ENCODE peak calls at places on chromosomes 7 and 10, in four cellular contexts. One of them, this sample, is unnamed.

GRCh38 chr7:23235688-23236280 is 10.8 kb upstream of the GPNMB start:
- DNase-seq in IMR-90: peak
- DNase-seq in mesendoderm: no peak
- DNase-seq in H9: no peak
- DNase-seq in this sample: no peak

GRCh38 chr10:21950566-21950965 is 53.0 kb downstream of the DNAJC1 start:
- DNase-seq in IMR-90: no peak
- DNase-seq in mesendoderm: no peak
- DNase-seq in H9: no peak
- DNase-seq in this sample: no peak

GRCh38 chr7:87517136-87517805 is 41.8 kb upstream of the ABCB4 start:
- DNase-seq in IMR-90: peak
- DNase-seq in mesendoderm: no peak
- DNase-seq in H9: no peak
- DNase-seq in this sample: no peak

GRCh38 chr7:112510032-112510742 is 29.4 kb downstream of the LSMEM1 start:
- DNase-seq in IMR-90: peak
- DNase-seq in mesendoderm: no peak
- DNase-seq in H9: no peak
- DNase-seq in this sample: no peak

GRCh38 chr7:157284229-157285014 is 52.4 kb upstream of the DNAJB6 start:
- DNase-seq in IMR-90: no peak
- DNase-seq in mesendoderm: no peak
- DNase-seq in H9: no peak
- DNase-seq in this sample: no peak

GRCh38 chr7:107118109-107118900 is 50.5 kb upstream of the HBP1 start:
- DNase-seq in IMR-90: peak
- DNase-seq in mesendoderm: no peak
- DNase-seq in H9: no peak
- DNase-seq in this sample: no peak

GRCh38 chr7:50560865-50561351 is 4.3 kb downstream of the DDC start:
- DNase-seq in IMR-90: no peak
- DNase-seq in mesendoderm: peak
- DNase-seq in H9: no peak
- DNase-seq in this sample: no peak

GRCh38 chr10:91616124-91616523 is 16.7 kb downstream of the PPP1R3C start:
- DNase-seq in IMR-90: no peak
- DNase-seq in mesendoderm: no peak
- DNase-seq in H9: no peak
- DNase-seq in this sample: no peak

GRCh38 chr7:38584443-38585210 is 46.5 kb downstream of the AMPH start:
- DNase-seq in IMR-90: peak
- DNase-seq in mesendoderm: peak
- DNase-seq in H9: no peak
- DNase-seq in this sample: no peak

GRCh38 chr7:64373017-64373416 is 59.3 kb downstream of the ZNF736 start:
- DNase-seq in IMR-90: no peak
- DNase-seq in mesendoderm: no peak
- DNase-seq in H9: no peak
- DNase-seq in this sample: no peak

GRCh38 chr10:104334561-104334960 is 3.7 kb downstream of the ITPRIP start:
- DNase-seq in IMR-90: no peak
- DNase-seq in mesendoderm: no peak
- DNase-seq in H9: no peak
- DNase-seq in this sample: peak

GRCh38 chr7:114989531-114989930 is 67.6 kb downstream of the MDFIC start:
- DNase-seq in IMR-90: no peak
- DNase-seq in mesendoderm: no peak
- DNase-seq in H9: no peak
- DNase-seq in this sample: no peak

GRCh38 chr7:128724743-128725142 is 14.4 kb upstream of the CALU start:
- DNase-seq in IMR-90: no peak
- DNase-seq in mesendoderm: no peak
- DNase-seq in H9: no peak
- DNase-seq in this sample: no peak

GRCh38 chr7:121023683-121024507 is 35.4 kb downstream of the CPED1 start:
- DNase-seq in IMR-90: peak
- DNase-seq in mesendoderm: no peak
- DNase-seq in H9: no peak
- DNase-seq in this sample: no peak

GRCh38 chr10:1434202-1434601 is 303.1 kb downstream of the ADARB2 start:
- DNase-seq in IMR-90: no peak
- DNase-seq in mesendoderm: peak
- DNase-seq in H9: peak
- DNase-seq in this sample: no peak

GRCh38 chr10:60967854-60968484 is 24.0 kb upstream of the RHOBTB1 start:
- DNase-seq in IMR-90: no peak
- DNase-seq in mesendoderm: no peak
- DNase-seq in H9: no peak
- DNase-seq in this sample: no peak

GRCh38 chr10:21626457-21627161 is 92.6 kb downstream of the MLLT10 start:
- DNase-seq in IMR-90: peak
- DNase-seq in mesendoderm: no peak
- DNase-seq in H9: no peak
- DNase-seq in this sample: no peak

GRCh38 chr7:112084506-112084905 is 121.7 kb downstream of the DOCK4 start:
- DNase-seq in IMR-90: peak
- DNase-seq in mesendoderm: no peak
- DNase-seq in H9: no peak
- DNase-seq in this sample: no peak

GRCh38 chr10:7407368-7408002 is 3.3 kb downstream of the SFMBT2 start:
- DNase-seq in IMR-90: no peak
- DNase-seq in mesendoderm: peak
- DNase-seq in H9: peak
- DNase-seq in this sample: peak

GRCh38 chr10:7408494-7409044 is 2.3 kb downstream of the SFMBT2 start:
- DNase-seq in IMR-90: peak
- DNase-seq in mesendoderm: peak
- DNase-seq in H9: peak
- DNase-seq in this sample: peak

GRCh38 chr10:7408003-7408493 is 2.8 kb downstream of the SFMBT2 start:
- DNase-seq in IMR-90: no peak
- DNase-seq in mesendoderm: peak
- DNase-seq in H9: peak
- DNase-seq in this sample: peak

GRCh38 chr10:7406712-7407333 is 4.0 kb downstream of the SFMBT2 start:
- DNase-seq in IMR-90: no peak
- DNase-seq in mesendoderm: peak
- DNase-seq in H9: no peak
- DNase-seq in this sample: no peak

DNA sequence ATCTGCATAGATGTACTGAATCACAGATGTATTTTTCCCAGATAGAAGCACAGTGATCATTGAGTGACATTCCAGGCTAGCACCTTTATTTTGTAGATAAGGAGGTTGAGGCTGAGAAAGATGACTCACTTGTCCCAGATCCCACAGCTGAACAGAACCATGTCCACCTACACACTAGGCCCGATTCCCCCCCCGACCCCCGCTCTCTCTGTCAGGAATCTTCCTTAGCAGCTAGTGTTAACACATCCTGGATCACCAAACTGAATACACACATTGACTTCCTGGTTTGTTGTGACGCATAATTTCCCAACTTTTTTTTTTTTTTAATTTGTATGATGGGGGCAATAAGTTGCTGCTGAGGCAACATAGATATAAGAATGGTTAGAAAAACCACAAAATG is 5.2 kb downstream of the SFMBT2 start:
- DNase-seq in IMR-90: no peak
- DNase-seq in mesendoderm: peak
- DNase-seq in H9: no peak
- DNase-seq in this sample: no peak
- H4K5ac ChIP-seq in IMR-90: no peak
- H4K5ac ChIP-seq in mesendoderm: no peak
- H4K5ac ChIP-seq in H9: no peak
- H4K5ac ChIP-seq in this sample: no peak

GRCh38 chr10:127034224-127034623 is 129.0 kb downstream of the DOCK1 start:
- DNase-seq in IMR-90: no peak
- DNase-seq in mesendoderm: no peak
- DNase-seq in H9: no peak
- DNase-seq in this sample: no peak

GRCh38 chr10:127033569-127034175 is 128.4 kb downstream of the DOCK1 start:
- DNase-seq in IMR-90: no peak
- DNase-seq in mesendoderm: no peak
- DNase-seq in H9: no peak
- DNase-seq in this sample: no peak

GRCh38 chr10:127036987-127037386 is 131.8 kb downstream of the DOCK1 start:
- DNase-seq in IMR-90: no peak
- DNase-seq in mesendoderm: no peak
- DNase-seq in H9: no peak
- DNase-seq in this sample: no peak

GRCh38 chr10:127034790-127035189 is 129.6 kb downstream of the DOCK1 start:
- DNase-seq in IMR-90: no peak
- DNase-seq in mesendoderm: peak
- DNase-seq in H9: no peak
- DNase-seq in this sample: no peak

DNA sequence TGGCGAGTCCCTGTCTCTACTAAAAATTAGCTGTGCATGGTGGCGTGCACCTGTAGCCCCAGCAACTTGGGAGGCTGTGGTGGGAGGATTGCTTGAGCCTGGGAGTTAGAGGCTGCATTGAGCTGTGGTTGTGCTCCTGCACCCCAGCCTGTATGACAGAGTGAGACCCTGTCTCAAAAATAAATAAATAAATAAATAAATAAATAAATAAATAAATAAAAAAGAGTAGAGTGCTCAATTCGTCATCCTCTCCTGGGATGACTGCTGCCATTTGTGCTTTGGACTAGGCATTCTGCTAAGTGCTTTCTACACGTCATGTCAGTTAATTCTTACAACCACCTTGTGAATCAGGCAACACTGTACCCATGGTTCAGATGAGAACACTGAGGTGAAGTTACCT is 130.6 kb downstream of the DOCK1 start:
- DNase-seq in IMR-90: no peak
- DNase-seq in mesendoderm: no peak
- DNase-seq in H9: no peak
- DNase-seq in this sample: no peak
- H4K5ac ChIP-seq in IMR-90: no peak
- H4K5ac ChIP-seq in mesendoderm: no peak
- H4K5ac ChIP-seq in H9: no peak
- H4K5ac ChIP-seq in this sample: no peak

DNA sequence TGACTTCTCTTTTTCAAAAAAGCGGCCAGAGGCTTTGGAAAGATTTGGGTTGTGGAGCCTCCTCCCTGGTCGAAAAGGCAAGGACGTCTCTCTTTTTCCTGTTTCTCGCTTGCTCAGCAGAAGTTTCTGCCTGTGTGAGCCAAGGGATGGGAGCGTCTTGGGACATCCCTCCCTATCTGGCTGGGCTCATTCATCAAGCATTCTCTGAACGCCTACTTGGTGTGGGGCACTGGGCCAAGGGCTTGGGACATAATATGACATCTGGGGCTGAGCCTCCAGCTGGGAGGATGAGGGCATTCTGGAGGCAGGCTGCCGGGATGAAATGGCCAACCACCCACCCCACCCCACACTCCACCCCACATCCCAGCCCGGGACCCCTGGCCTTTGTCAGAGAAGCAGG is 120.9 kb downstream of the C10orf105 start:
- DNase-seq in IMR-90: no peak
- DNase-seq in mesendoderm: no peak
- DNase-seq in H9: no peak
- DNase-seq in this sample: no peak
- H4K5ac ChIP-seq in IMR-90: no peak
- H4K5ac ChIP-seq in mesendoderm: no peak
- H4K5ac ChIP-seq in H9: no peak
- H4K5ac ChIP-seq in this sample: no peak

GRCh38 chr10:98599032-98599610 is 152.4 kb upstream of the HPS1 start:
- DNase-seq in IMR-90: no peak
- DNase-seq in mesendoderm: no peak
- DNase-seq in H9: no peak
- DNase-seq in this sample: no peak
- H4K5ac ChIP-seq in IMR-90: no peak
- H4K5ac ChIP-seq in mesendoderm: no peak
- H4K5ac ChIP-seq in H9: no peak
- H4K5ac ChIP-seq in this sample: no peak

GRCh38 chr7:8232999-8233847 is 28.7 kb downstream of the ICA1 start:
- DNase-seq in IMR-90: no peak
- DNase-seq in mesendoderm: peak
- DNase-seq in H9: no peak
- DNase-seq in this sample: no peak
- H4K5ac ChIP-seq in IMR-90: no peak
- H4K5ac ChIP-seq in mesendoderm: no peak
- H4K5ac ChIP-seq in H9: no peak
- H4K5ac ChIP-seq in this sample: no peak

GRCh38 chr7:20343211-20343610 is 12.5 kb downstream of the ITGB8 start:
- DNase-seq in IMR-90: no peak
- DNase-seq in mesendoderm: peak
- DNase-seq in H9: no peak
- DNase-seq in this sample: no peak

GRCh38 chr7:20343954-20344353 is 13.3 kb downstream of the ITGB8 start:
- DNase-seq in IMR-90: no peak
- DNase-seq in mesendoderm: no peak
- DNase-seq in H9: no peak
- DNase-seq in this sample: no peak

GRCh38 chr7:20340839-20341238 is 10.1 kb downstream of the ITGB8 start:
- DNase-seq in IMR-90: no peak
- DNase-seq in mesendoderm: peak
- DNase-seq in H9: no peak
- DNase-seq in this sample: no peak

DNA sequence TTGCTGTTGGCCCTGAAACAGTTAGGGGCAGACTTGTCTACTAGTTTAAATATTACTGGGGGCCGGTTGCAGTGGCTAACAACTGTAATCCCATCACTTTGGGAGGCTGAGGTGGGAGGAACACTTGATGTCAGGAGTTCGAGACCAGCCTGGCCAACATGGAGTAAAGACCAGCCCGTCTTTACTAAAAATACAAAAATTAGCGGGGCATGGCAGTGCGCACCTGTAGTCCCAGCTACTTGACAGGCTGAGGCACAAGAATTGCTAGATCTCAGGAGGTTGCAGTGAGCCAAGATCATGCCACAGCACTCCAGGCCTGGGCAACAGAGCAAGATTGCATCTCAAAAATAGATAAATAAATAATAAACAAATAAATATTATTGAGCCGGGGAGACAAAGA is 7.6 kb downstream of the ITGB8 start:
- DNase-seq in IMR-90: no peak
- DNase-seq in mesendoderm: no peak
- DNase-seq in H9: no peak
- DNase-seq in this sample: no peak
- H4K5ac ChIP-seq in IMR-90: no peak
- H4K5ac ChIP-seq in mesendoderm: no peak
- H4K5ac ChIP-seq in H9: no peak
- H4K5ac ChIP-seq in this sample: no peak